ENCODE peak calls at places on chromosomes 13 and 19, in five cellular contexts. One of them, this sample, is unnamed.
A peak's percentile ranks its signal among the peaks of the same experiment; 100 is the strongest.

GRCh38 chr13:91111476-91112190 is 235.9 kb upstream of the MIR17HG start:
- DNase-seq in lower lobe of right lung: no peak
- DNase-seq in AG04450: no peak
- DNase-seq in RWPE1: no peak
- DNase-seq in coronary artery: no peak
- DNase-seq in this sample: no peak

GRCh38 chr13:28052945-28053344 is 47.4 kb downstream of the FLT3 start:
- DNase-seq in AG04450: no peak
- DNase-seq in RWPE1: no peak
- DNase-seq in coronary artery: no peak
- DNase-seq in lower lobe of right lung: no peak
- DNase-seq in this sample: no peak

GRCh38 chr19:55041244-55041626 is 3.2 kb upstream of the GP6 start:
- DNase-seq in coronary artery: no peak
- DNase-seq in RWPE1: no peak
- DNase-seq in AG04450: no peak
- DNase-seq in lower lobe of right lung: no peak
- DNase-seq in this sample: no peak

GRCh38 chr13:112452380-112453206 is 76.4 kb downstream of the SPACA7 start:
- DNase-seq in RWPE1: no peak
- DNase-seq in coronary artery: peak; percentile 52
- DNase-seq in lower lobe of right lung: no peak
- DNase-seq in AG04450: no peak
- DNase-seq in this sample: no peak

GRCh38 chr19:44912854-44913253 is 1.6 kb upstream of the APOC1 start:
- DNase-seq in AG04450: no peak
- DNase-seq in lower lobe of right lung: peak; percentile 76
- DNase-seq in RWPE1: no peak
- DNase-seq in coronary artery: no peak
- DNase-seq in this sample: no peak

GRCh38 chr19:30480097-30480496 is 107.9 kb downstream of the ZNF536 start:
- DNase-seq in RWPE1: no peak
- DNase-seq in AG04450: no peak
- DNase-seq in coronary artery: no peak
- DNase-seq in lower lobe of right lung: no peak
- DNase-seq in this sample: no peak

GRCh38 chr13:100440756-100441421 is 147.7 kb downstream of the GGACT start:
- DNase-seq in lower lobe of right lung: no peak
- DNase-seq in RWPE1: no peak
- DNase-seq in AG04450: peak; percentile 21
- DNase-seq in coronary artery: no peak
- DNase-seq in this sample: no peak

GRCh38 chr13:49053215-49053614 is 77.5 kb downstream of the FNDC3A start:
- DNase-seq in RWPE1: no peak
- DNase-seq in coronary artery: no peak
- DNase-seq in lower lobe of right lung: no peak
- DNase-seq in AG04450: no peak
- DNase-seq in this sample: no peak

GRCh38 chr19:57111329-57111644 is 8.5 kb upstream of the USP29 start:
- DNase-seq in lower lobe of right lung: no peak
- DNase-seq in AG04450: no peak
- DNase-seq in coronary artery: no peak
- DNase-seq in RWPE1: no peak
- DNase-seq in this sample: no peak

GRCh38 chr13:76516013-76516412 is 370.2 kb downstream of the KCTD12 start:
- DNase-seq in lower lobe of right lung: no peak
- DNase-seq in AG04450: peak; percentile 78
- DNase-seq in coronary artery: no peak
- DNase-seq in RWPE1: no peak
- DNase-seq in this sample: no peak

DNA sequence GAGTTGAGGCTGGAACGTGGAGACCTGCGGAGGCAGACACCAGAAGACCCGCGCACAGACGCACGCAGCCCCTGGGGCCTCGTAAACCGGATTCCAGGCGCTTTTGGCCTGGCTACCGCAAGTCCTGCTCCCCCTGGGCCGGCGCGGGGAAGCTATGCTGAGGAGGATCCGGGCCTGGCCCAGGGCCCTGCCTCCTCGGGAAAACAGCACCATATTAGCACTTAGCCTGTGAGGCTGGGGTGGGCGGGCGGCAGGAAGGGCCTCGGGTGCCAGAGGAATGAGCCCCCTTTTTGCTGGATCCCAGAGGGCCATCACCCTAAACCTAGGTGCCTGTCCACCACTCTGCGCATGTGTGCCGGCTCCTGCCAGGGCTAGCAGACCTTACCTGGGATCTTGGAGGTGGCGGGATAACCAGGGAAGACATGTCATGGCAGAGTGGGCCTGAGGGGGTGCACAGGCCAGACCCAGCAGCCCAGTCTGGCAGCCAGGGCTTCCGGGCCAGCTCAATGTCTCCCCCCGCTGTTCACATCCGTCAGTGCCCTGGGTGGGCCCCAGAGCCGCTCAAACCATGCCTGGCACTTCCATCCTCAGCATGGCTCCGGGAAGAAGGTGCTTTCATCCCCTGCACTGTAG is 7.3 kb downstream of the ELOF1 start:
- DNase-seq in RWPE1: no peak
- DNase-seq in AG04450: no peak
- DNase-seq in coronary artery: no peak
- DNase-seq in lower lobe of right lung: no peak
- DNase-seq in this sample: no peak
- TF ChIP-seq CTCF in RWPE1: no peak
- TF ChIP-seq CTCF in AG04450: peak; percentile 48
- TF ChIP-seq CTCF in coronary artery: no peak
- TF ChIP-seq CTCF in lower lobe of right lung: peak; percentile 23
- TF ChIP-seq CTCF in this sample: no peak

GRCh38 chr19:9883231-9883758 is 48.2 kb downstream of the PIN1 start:
- DNase-seq in lower lobe of right lung: no peak
- DNase-seq in RWPE1: peak; percentile 68
- DNase-seq in coronary artery: no peak
- DNase-seq in AG04450: no peak
- DNase-seq in this sample: no peak
- H3K27ac ChIP-seq in lower lobe of right lung: no peak overlapping the region
- H3K27ac ChIP-seq in RWPE1: peak overlapping the region; percentile 56
- H3K27ac ChIP-seq in coronary artery: no peak overlapping the region
- H3K27ac ChIP-seq in AG04450: no peak overlapping the region
- H3K27ac ChIP-seq in this sample: no peak overlapping the region

DNA sequence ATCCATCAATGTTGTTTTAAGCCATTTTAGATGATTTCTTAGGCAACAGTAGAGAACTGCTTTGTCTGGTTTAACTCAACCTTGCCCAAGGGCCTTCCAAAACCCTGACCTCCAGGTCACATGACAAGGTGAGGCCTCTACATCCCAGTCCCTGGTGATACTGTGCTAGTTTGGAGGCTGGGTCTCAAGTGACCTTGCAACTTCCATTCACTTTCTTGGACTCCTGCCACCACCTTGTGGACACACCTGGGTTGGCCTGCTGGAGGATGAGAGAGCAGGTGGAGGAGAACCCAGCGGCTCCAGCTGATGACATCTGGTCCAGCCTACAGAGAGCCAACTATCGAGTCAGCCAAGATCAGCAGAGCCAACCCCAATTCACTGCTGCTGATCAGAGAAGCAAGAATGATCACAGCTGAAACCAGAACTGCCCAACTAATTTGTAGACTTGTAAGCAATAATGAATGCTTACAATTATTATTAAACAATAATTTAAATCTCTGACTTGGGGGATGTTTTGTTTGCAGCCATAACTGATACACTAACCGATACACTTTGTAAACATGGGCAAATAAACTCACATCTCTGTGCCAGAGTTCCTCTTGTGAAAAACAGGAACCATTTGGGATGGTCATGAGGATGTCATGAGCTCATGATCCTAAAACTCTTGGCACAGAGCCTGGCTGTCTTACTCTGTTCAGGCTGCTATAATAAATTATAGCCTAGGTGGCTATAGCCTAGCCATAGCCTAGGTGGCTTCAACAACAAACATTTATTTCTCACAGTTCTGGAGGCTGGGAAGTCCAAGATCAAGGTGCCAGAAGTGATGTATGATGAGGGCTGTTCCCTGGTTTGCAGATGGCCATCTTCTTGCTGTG is 11.5 kb downstream of the FAM187B start:
- DNase-seq in coronary artery: peak; percentile 59
- DNase-seq in lower lobe of right lung: no peak
- DNase-seq in RWPE1: no peak
- DNase-seq in AG04450: no peak
- DNase-seq in this sample: peak; percentile 37
- TF ChIP-seq CTCF in coronary artery: no peak
- TF ChIP-seq CTCF in lower lobe of right lung: no peak
- TF ChIP-seq CTCF in RWPE1: no peak
- TF ChIP-seq CTCF in AG04450: no peak
- TF ChIP-seq CTCF in this sample: no peak

GRCh38 chr19:49981603-49982593 is 20.9 kb upstream of the SIGLEC11 start:
- DNase-seq in AG04450: no peak
- DNase-seq in coronary artery: no peak
- DNase-seq in RWPE1: no peak
- DNase-seq in lower lobe of right lung: no peak
- DNase-seq in this sample: no peak
- H3K27ac ChIP-seq in AG04450: no peak overlapping the region
- H3K27ac ChIP-seq in coronary artery: no peak overlapping the region
- H3K27ac ChIP-seq in RWPE1: peak overlapping the region; percentile 10
- H3K27ac ChIP-seq in lower lobe of right lung: no peak overlapping the region
- H3K27ac ChIP-seq in this sample: no peak overlapping the region

DNA sequence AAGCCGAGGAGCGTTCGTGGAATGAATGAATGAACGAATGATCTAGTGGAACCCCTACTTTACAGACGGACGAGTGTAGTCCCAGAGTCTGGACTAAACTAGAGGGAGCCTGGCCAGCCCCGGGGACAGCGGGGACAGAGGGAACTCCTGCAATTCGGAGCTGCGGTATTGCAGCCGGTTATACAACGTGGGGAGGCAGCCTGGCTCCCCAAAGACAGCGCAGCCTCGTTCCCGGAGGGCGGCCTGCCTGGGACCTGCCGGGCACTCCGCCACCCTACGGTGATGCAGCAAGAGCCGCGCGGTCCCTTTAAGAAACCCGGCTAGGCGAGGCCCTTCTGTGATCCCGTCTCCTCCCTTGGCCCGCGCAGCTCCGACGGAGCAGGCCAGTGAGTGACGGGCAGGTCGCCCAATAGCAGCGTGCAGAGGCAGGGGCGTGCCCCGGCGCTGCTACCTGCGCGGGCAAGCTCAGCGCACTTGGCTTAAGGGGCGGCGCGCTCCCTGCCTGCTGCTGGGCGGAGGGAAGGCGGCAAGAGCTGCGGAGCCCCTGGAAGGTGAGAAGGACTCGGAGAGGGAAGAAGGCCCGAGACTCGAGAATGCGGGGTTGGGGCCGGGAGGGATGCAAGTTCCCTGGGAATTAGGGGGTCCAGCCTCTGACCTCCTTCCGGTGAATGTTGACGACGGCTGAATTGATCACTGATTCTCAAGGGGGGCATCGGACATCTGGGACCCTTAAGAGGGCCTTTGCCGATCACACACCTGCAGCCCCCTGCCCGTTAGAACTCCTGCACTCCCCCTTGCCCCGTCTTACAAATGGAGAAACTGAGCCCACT is at the start of gene ABCA7:
- DNase-seq in lower lobe of right lung: peak; percentile 99
- DNase-seq in AG04450: peak; percentile 95
- DNase-seq in coronary artery: peak; percentile 96
- DNase-seq in RWPE1: peak; percentile 96
- DNase-seq in this sample: peak; percentile 98
- TF ChIP-seq CTCF in lower lobe of right lung: no peak
- TF ChIP-seq CTCF in AG04450: no peak
- TF ChIP-seq CTCF in coronary artery: no peak
- TF ChIP-seq CTCF in RWPE1: no peak
- TF ChIP-seq CTCF in this sample: no peak

GRCh38 chr19:39433480-39434079 is 2.2 kb downstream of the RPS16 start:
- DNase-seq in lower lobe of right lung: no peak
- DNase-seq in RWPE1: no peak
- DNase-seq in coronary artery: no peak
- DNase-seq in AG04450: no peak
- DNase-seq in this sample: peak; percentile 13
- H3K27ac ChIP-seq in lower lobe of right lung: no peak overlapping the region
- H3K27ac ChIP-seq in RWPE1: peak overlapping the region; percentile 90
- H3K27ac ChIP-seq in coronary artery: no peak overlapping the region
- H3K27ac ChIP-seq in AG04450: peak overlapping the region; percentile 52
- H3K27ac ChIP-seq in this sample: no peak overlapping the region

This sample was measured in heart left ventricle.